ENCODE peak calls at places on chromosome 3, in ten cellular contexts. One of them, this sample, is unnamed.

GRCh38 chr3:110327870-110328269 is 743.7 kb upstream of the NECTIN3 start:
- DNase-seq in fibroblast of the aortic adventitia: no peak
- DNase-seq in prostate gland: no peak
- DNase-seq in GM13976: no peak
- DNase-seq in brain microvascular endothelial cell: no peak
- DNase-seq in gastrocnemius medialis: no peak
- DNase-seq in cardiac fibroblast: no peak
- DNase-seq in AG10803: peak; percentile 16
- DNase-seq in heart right ventricle: no peak
- DNase-seq in B cell: no peak
- DNase-seq in this sample: no peak

GRCh38 chr3:143443851-143444331 is 324.3 kb downstream of the CHST2 start:
- DNase-seq in fibroblast of the aortic adventitia: peak; percentile 97
- DNase-seq in prostate gland: no peak
- DNase-seq in GM13976: no peak
- DNase-seq in brain microvascular endothelial cell: peak; percentile 99
- DNase-seq in gastrocnemius medialis: peak; percentile 31
- DNase-seq in cardiac fibroblast: peak; percentile 98
- DNase-seq in AG10803: peak; percentile 95
- DNase-seq in heart right ventricle: peak; percentile 85
- DNase-seq in B cell: no peak
- DNase-seq in this sample: no peak

GRCh38 chr3:156472150-156472549 is 82.8 kb downstream of the SSR3 start:
- DNase-seq in fibroblast of the aortic adventitia: no peak
- DNase-seq in prostate gland: no peak
- DNase-seq in GM13976: no peak
- DNase-seq in brain microvascular endothelial cell: no peak
- DNase-seq in gastrocnemius medialis: no peak
- DNase-seq in cardiac fibroblast: no peak
- DNase-seq in AG10803: no peak
- DNase-seq in heart right ventricle: no peak
- DNase-seq in B cell: no peak
- DNase-seq in this sample: no peak

GRCh38 chr3:23052230-23053019 is 150.7 kb upstream of the UBE2E2 start:
- DNase-seq in fibroblast of the aortic adventitia: no peak
- DNase-seq in prostate gland: no peak
- DNase-seq in GM13976: no peak
- DNase-seq in brain microvascular endothelial cell: peak; percentile 59
- DNase-seq in gastrocnemius medialis: no peak
- DNase-seq in cardiac fibroblast: no peak
- DNase-seq in AG10803: no peak
- DNase-seq in heart right ventricle: no peak
- DNase-seq in B cell: no peak
- DNase-seq in this sample: no peak

GRCh38 chr3:64186667-64187064 is 38.6 kb downstream of the PRICKLE2 start:
- DNase-seq in fibroblast of the aortic adventitia: no peak
- DNase-seq in prostate gland: no peak
- DNase-seq in GM13976: no peak
- DNase-seq in brain microvascular endothelial cell: no peak
- DNase-seq in gastrocnemius medialis: no peak
- DNase-seq in cardiac fibroblast: no peak
- DNase-seq in AG10803: no peak
- DNase-seq in heart right ventricle: no peak
- DNase-seq in B cell: no peak
- DNase-seq in this sample: no peak

GRCh38 chr3:98824256-98824655 is 61.1 kb downstream of the ST3GAL6 start:
- DNase-seq in fibroblast of the aortic adventitia: peak; percentile 52
- DNase-seq in prostate gland: no peak
- DNase-seq in GM13976: no peak
- DNase-seq in brain microvascular endothelial cell: no peak
- DNase-seq in gastrocnemius medialis: no peak
- DNase-seq in cardiac fibroblast: peak; percentile 12
- DNase-seq in AG10803: no peak
- DNase-seq in heart right ventricle: no peak
- DNase-seq in B cell: no peak
- DNase-seq in this sample: no peak

GRCh38 chr3:113293348-113293747 is 82.0 kb downstream of the BOC start:
- DNase-seq in fibroblast of the aortic adventitia: no peak
- DNase-seq in prostate gland: no peak
- DNase-seq in GM13976: no peak
- DNase-seq in brain microvascular endothelial cell: no peak
- DNase-seq in gastrocnemius medialis: no peak
- DNase-seq in cardiac fibroblast: no peak
- DNase-seq in AG10803: no peak
- DNase-seq in heart right ventricle: no peak
- DNase-seq in B cell: no peak
- DNase-seq in this sample: no peak

GRCh38 chr3:195546130-195546560 is 3.0 kb upstream of the PPP1R2 start:
- DNase-seq in fibroblast of the aortic adventitia: peak; percentile 91
- DNase-seq in prostate gland: peak; percentile 54
- DNase-seq in GM13976: no peak
- DNase-seq in brain microvascular endothelial cell: peak; percentile 73
- DNase-seq in gastrocnemius medialis: no peak
- DNase-seq in cardiac fibroblast: peak; percentile 92
- DNase-seq in AG10803: peak; percentile 86
- DNase-seq in heart right ventricle: peak; percentile 36
- DNase-seq in B cell: no peak
- DNase-seq in this sample: no peak

GRCh38 chr3:99640214-99640851 is 1.9 kb downstream of the COL8A1 start:
- DNase-seq in fibroblast of the aortic adventitia: no peak
- DNase-seq in prostate gland: no peak
- DNase-seq in GM13976: no peak
- DNase-seq in brain microvascular endothelial cell: peak; percentile 60
- DNase-seq in gastrocnemius medialis: no peak
- DNase-seq in cardiac fibroblast: no peak
- DNase-seq in AG10803: no peak
- DNase-seq in heart right ventricle: no peak
- DNase-seq in B cell: no peak
- DNase-seq in this sample: no peak

GRCh38 chr3:15151166-15151565 is 52.2 kb upstream of the RBSN start:
- DNase-seq in fibroblast of the aortic adventitia: peak; percentile 2
- DNase-seq in prostate gland: no peak
- DNase-seq in GM13976: no peak
- DNase-seq in brain microvascular endothelial cell: peak; percentile 2
- DNase-seq in gastrocnemius medialis: no peak
- DNase-seq in cardiac fibroblast: no peak
- DNase-seq in AG10803: no peak
- DNase-seq in heart right ventricle: no peak
- DNase-seq in B cell: no peak
- DNase-seq in this sample: no peak

GRCh38 chr3:122299872-122300460 is 25.1 kb upstream of the CSTA start:
- DNase-seq in fibroblast of the aortic adventitia: no peak
- DNase-seq in prostate gland: no peak
- DNase-seq in GM13976: no peak
- DNase-seq in brain microvascular endothelial cell: peak; percentile 47
- DNase-seq in gastrocnemius medialis: no peak
- DNase-seq in cardiac fibroblast: peak; percentile 7
- DNase-seq in AG10803: no peak
- DNase-seq in heart right ventricle: no peak
- DNase-seq in B cell: peak; percentile 42
- DNase-seq in this sample: no peak

GRCh38 chr3:123419850-123420292 is 29.0 kb downstream of the ADCY5 start:
- DNase-seq in fibroblast of the aortic adventitia: no peak
- DNase-seq in prostate gland: no peak
- DNase-seq in GM13976: no peak
- DNase-seq in brain microvascular endothelial cell: no peak
- DNase-seq in gastrocnemius medialis: no peak
- DNase-seq in cardiac fibroblast: no peak
- DNase-seq in AG10803: no peak
- DNase-seq in heart right ventricle: peak; percentile 71
- DNase-seq in B cell: no peak
- DNase-seq in this sample: no peak

GRCh38 chr3:71725279-71725991 is at the start of gene EIF4E3:
- DNase-seq in fibroblast of the aortic adventitia: no peak
- DNase-seq in prostate gland: peak; percentile 12
- DNase-seq in GM13976: peak; percentile 80
- DNase-seq in brain microvascular endothelial cell: no peak
- DNase-seq in gastrocnemius medialis: no peak
- DNase-seq in cardiac fibroblast: peak; percentile 22
- DNase-seq in AG10803: peak; percentile 15
- DNase-seq in heart right ventricle: no peak
- DNase-seq in B cell: peak; percentile 50
- DNase-seq in this sample: peak; percentile 88

GRCh38 chr3:13844286-13844685 is 35.6 kb downstream of the WNT7A start:
- DNase-seq in fibroblast of the aortic adventitia: no peak
- DNase-seq in prostate gland: no peak
- DNase-seq in GM13976: no peak
- DNase-seq in brain microvascular endothelial cell: no peak
- DNase-seq in gastrocnemius medialis: no peak
- DNase-seq in cardiac fibroblast: no peak
- DNase-seq in AG10803: no peak
- DNase-seq in heart right ventricle: no peak
- DNase-seq in B cell: no peak
- DNase-seq in this sample: no peak

GRCh38 chr3:10561162-10561561 is 55.8 kb upstream of the ATP2B2 start:
- DNase-seq in fibroblast of the aortic adventitia: no peak
- DNase-seq in prostate gland: no peak
- DNase-seq in GM13976: no peak
- DNase-seq in brain microvascular endothelial cell: no peak
- DNase-seq in gastrocnemius medialis: no peak
- DNase-seq in cardiac fibroblast: no peak
- DNase-seq in AG10803: no peak
- DNase-seq in heart right ventricle: no peak
- DNase-seq in B cell: no peak
- DNase-seq in this sample: no peak

GRCh38 chr3:67940200-67940952 is 286.0 kb upstream of the SUCLG2 start:
- DNase-seq in fibroblast of the aortic adventitia: peak; percentile 6
- DNase-seq in prostate gland: no peak
- DNase-seq in GM13976: no peak
- DNase-seq in brain microvascular endothelial cell: no peak
- DNase-seq in gastrocnemius medialis: peak; percentile 2
- DNase-seq in cardiac fibroblast: no peak
- DNase-seq in AG10803: no peak
- DNase-seq in heart right ventricle: peak; percentile 38
- DNase-seq in B cell: no peak
- DNase-seq in this sample: no peak
- TF ChIP-seq CTCF in fibroblast of the aortic adventitia: no peak
- TF ChIP-seq CTCF in prostate gland: no peak
- TF ChIP-seq CTCF in GM13976: no peak
- TF ChIP-seq CTCF in brain microvascular endothelial cell: no peak
- TF ChIP-seq CTCF in gastrocnemius medialis: no peak
- TF ChIP-seq CTCF in cardiac fibroblast: no peak
- TF ChIP-seq CTCF in AG10803: no peak
- TF ChIP-seq CTCF in heart right ventricle: no peak
- TF ChIP-seq CTCF in B cell: no peak
- TF ChIP-seq CTCF in this sample: no peak

GRCh38 chr3:151962891-151963290 is 89.4 kb downstream of the SUCNR1 start:
- DNase-seq in fibroblast of the aortic adventitia: no peak
- DNase-seq in prostate gland: no peak
- DNase-seq in GM13976: no peak
- DNase-seq in brain microvascular endothelial cell: no peak
- DNase-seq in gastrocnemius medialis: no peak
- DNase-seq in cardiac fibroblast: no peak
- DNase-seq in AG10803: peak; percentile 34
- DNase-seq in heart right ventricle: no peak
- DNase-seq in B cell: no peak
- DNase-seq in this sample: no peak

GRCh38 chr3:151962371-151962770 is 88.9 kb downstream of the SUCNR1 start:
- DNase-seq in fibroblast of the aortic adventitia: peak; percentile 12
- DNase-seq in prostate gland: no peak
- DNase-seq in GM13976: no peak
- DNase-seq in brain microvascular endothelial cell: no peak
- DNase-seq in gastrocnemius medialis: no peak
- DNase-seq in cardiac fibroblast: no peak
- DNase-seq in AG10803: peak; percentile 58
- DNase-seq in heart right ventricle: no peak
- DNase-seq in B cell: no peak
- DNase-seq in this sample: no peak

GRCh38 chr3:151969026-151969658 is 95.7 kb downstream of the SUCNR1 start:
- DNase-seq in fibroblast of the aortic adventitia: no peak
- DNase-seq in prostate gland: no peak
- DNase-seq in GM13976: no peak
- DNase-seq in brain microvascular endothelial cell: no peak
- DNase-seq in gastrocnemius medialis: no peak
- DNase-seq in cardiac fibroblast: no peak
- DNase-seq in AG10803: no peak
- DNase-seq in heart right ventricle: no peak
- DNase-seq in B cell: no peak
- DNase-seq in this sample: no peak

GRCh38 chr3:151960956-151961580 is 87.6 kb downstream of the SUCNR1 start:
- DNase-seq in fibroblast of the aortic adventitia: no peak
- DNase-seq in prostate gland: no peak
- DNase-seq in GM13976: no peak
- DNase-seq in brain microvascular endothelial cell: no peak
- DNase-seq in gastrocnemius medialis: no peak
- DNase-seq in cardiac fibroblast: no peak
- DNase-seq in AG10803: peak; percentile 56
- DNase-seq in heart right ventricle: no peak
- DNase-seq in B cell: no peak
- DNase-seq in this sample: no peak

DNA sequence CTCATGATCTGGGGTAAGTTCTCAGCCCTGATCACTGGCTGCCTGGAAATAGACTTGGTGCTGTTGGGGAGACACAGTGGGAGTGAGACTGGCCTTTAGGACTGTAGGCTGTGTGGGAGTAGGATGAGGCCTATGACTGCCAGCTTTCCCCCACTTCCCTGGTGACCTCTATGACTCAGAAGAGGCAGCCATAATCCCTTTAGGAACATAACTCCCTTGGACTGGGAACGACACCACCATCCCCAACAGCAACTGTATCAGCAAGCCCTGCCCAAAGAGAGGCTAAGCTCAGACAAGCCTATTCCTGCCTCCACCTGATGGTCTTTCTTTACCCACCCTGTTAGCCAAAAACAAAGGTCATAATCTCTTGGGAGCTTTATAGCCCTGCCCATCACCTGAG is 91.3 kb downstream of the SUCNR1 start:
- DNase-seq in fibroblast of the aortic adventitia: no peak
- DNase-seq in prostate gland: no peak
- DNase-seq in GM13976: no peak
- DNase-seq in brain microvascular endothelial cell: peak; percentile 5
- DNase-seq in gastrocnemius medialis: no peak
- DNase-seq in cardiac fibroblast: no peak
- DNase-seq in AG10803: no peak
- DNase-seq in heart right ventricle: no peak
- DNase-seq in B cell: no peak
- DNase-seq in this sample: no peak
- TF ChIP-seq CTCF in fibroblast of the aortic adventitia: no peak
- TF ChIP-seq CTCF in prostate gland: no peak
- TF ChIP-seq CTCF in GM13976: no peak
- TF ChIP-seq CTCF in brain microvascular endothelial cell: no peak
- TF ChIP-seq CTCF in gastrocnemius medialis: no peak
- TF ChIP-seq CTCF in cardiac fibroblast: no peak
- TF ChIP-seq CTCF in AG10803: no peak
- TF ChIP-seq CTCF in heart right ventricle: no peak
- TF ChIP-seq CTCF in B cell: no peak
- TF ChIP-seq CTCF in this sample: no peak

GRCh38 chr3:42118762-42119361 is 27.7 kb downstream of the TRAK1 start:
- DNase-seq in fibroblast of the aortic adventitia: peak; percentile 43
- DNase-seq in prostate gland: peak; percentile 67
- DNase-seq in GM13976: peak; percentile 86
- DNase-seq in brain microvascular endothelial cell: peak; percentile 52
- DNase-seq in gastrocnemius medialis: peak; percentile 31
- DNase-seq in cardiac fibroblast: peak; percentile 31
- DNase-seq in AG10803: no peak
- DNase-seq in heart right ventricle: no peak
- DNase-seq in B cell: peak; percentile 35
- DNase-seq in this sample: peak; percentile 77
- TF ChIP-seq CTCF in fibroblast of the aortic adventitia: peak; percentile 33
- TF ChIP-seq CTCF in prostate gland: peak; percentile 49
- TF ChIP-seq CTCF in GM13976: peak; percentile 47
- TF ChIP-seq CTCF in brain microvascular endothelial cell: peak; percentile 66
- TF ChIP-seq CTCF in gastrocnemius medialis: peak; percentile 53
- TF ChIP-seq CTCF in cardiac fibroblast: peak; percentile 35
- TF ChIP-seq CTCF in AG10803: peak; percentile 26
- TF ChIP-seq CTCF in heart right ventricle: peak; percentile 44
- TF ChIP-seq CTCF in B cell: no peak
- TF ChIP-seq CTCF in this sample: peak; percentile 70

GRCh38 chr3:189041482-189042090 is 130.2 kb upstream of the TPRG1 start:
- DNase-seq in fibroblast of the aortic adventitia: peak; percentile 13
- DNase-seq in prostate gland: peak; percentile 19
- DNase-seq in GM13976: peak; percentile 49
- DNase-seq in brain microvascular endothelial cell: peak; percentile 33
- DNase-seq in gastrocnemius medialis: no peak
- DNase-seq in cardiac fibroblast: peak; percentile 52
- DNase-seq in AG10803: peak; percentile 24
- DNase-seq in heart right ventricle: peak; percentile 8
- DNase-seq in B cell: peak; percentile 70
- DNase-seq in this sample: peak; percentile 65
- TF ChIP-seq CTCF in fibroblast of the aortic adventitia: peak; percentile 24
- TF ChIP-seq CTCF in prostate gland: peak; percentile 15
- TF ChIP-seq CTCF in GM13976: peak; percentile 59
- TF ChIP-seq CTCF in brain microvascular endothelial cell: peak; percentile 75
- TF ChIP-seq CTCF in gastrocnemius medialis: no peak
- TF ChIP-seq CTCF in cardiac fibroblast: peak; percentile 44
- TF ChIP-seq CTCF in AG10803: peak; percentile 47
- TF ChIP-seq CTCF in heart right ventricle: peak; percentile 44
- TF ChIP-seq CTCF in B cell: peak; percentile 69
- TF ChIP-seq CTCF in this sample: peak; percentile 61